ENCODE peak calls at places on chromosomes 5 and 9, in seven cellular contexts. A, J, Z, D, G, H and U are unnamed samples.

GRCh38 chr5:150114102-150114641 is 27.8 kb upstream of the CSF1R start:
- DNase-seq in H (no peak), Z (no peak), A (no peak), D (no peak), J (no peak), G (no peak), U (no peak)

GRCh38 chr9:113958556-113958955 is 82.4 kb downstream of the ZNF618 start:
- DNase-seq in J (no peak), D (no peak), H (no peak), Z (no peak), G (no peak), A (no peak), U (no peak)

GRCh38 chr9:90895786-90896185 is 94.2 kb downstream of the SYK start:
- DNase-seq in G (no peak), H (no peak), D (no peak), Z (no peak), A (no peak), J (no peak), U (no peak)

GRCh38 chr5:102411-103043 is 10.6 kb downstream of the PLEKHG4B start:
- DNase-seq in A (no peak), Z (no peak), H (no peak), D (no peak), G (no peak), J (no peak), U (no peak)

GRCh38 chr9:26391036-26391435 is 501.6 kb downstream of the CAAP1 start:
- DNase-seq in D (no peak), G (no peak), H (no peak), J (no peak), A (no peak), Z (no peak), U (no peak)

GRCh38 chr9:87405677-87406544 is 91.8 kb upstream of the DAPK1 start:
- DNase-seq in D (no peak), H (no peak), A (no peak), J (no peak), G (peak), Z (no peak), U (no peak)

GRCh38 chr5:56596154-56596553 is 219.2 kb upstream of the MAP3K1 start:
- DNase-seq in J (no peak), G (no peak), H (no peak), A (no peak), D (no peak), Z (no peak), U (no peak)

GRCh38 chr5:114097570-114097969 is 264.3 kb upstream of the KCNN2 start:
- DNase-seq in Z (no peak), G (no peak), A (no peak), J (no peak), H (no peak), D (no peak), U (no peak)

GRCh38 chr9:116284518-116284917 is 130.9 kb downstream of the PAPPA start:
- DNase-seq in G (no peak), H (no peak), Z (no peak), A (no peak), J (no peak), D (no peak), U (no peak)

GRCh38 chr9:136539427-136540412 is 6.1 kb downstream of the NOTCH1 start:
- DNase-seq in H (no peak), J (no peak), D (peak), A (peak), Z (no peak), G (peak), U (peak)

GRCh38 chr5:149125386-149125891 is 15.9 kb upstream of the ABLIM3 start:
- DNase-seq in J (no peak), D (no peak), G (no peak), A (no peak), H (no peak), Z (peak), U (no peak)

GRCh38 chr9:113674436-113674835 is 201.7 kb upstream of the ZNF618 start:
- DNase-seq in A (no peak), D (no peak), G (no peak), J (no peak), Z (no peak), H (no peak), U (no peak)

GRCh38 chr9:130970052-130970451 is 31.0 kb upstream of the FIBCD1 start:
- DNase-seq in H (no peak), Z (no peak), J (no peak), A (no peak), D (no peak), G (no peak), U (no peak)

GRCh38 chr9:137422668-137423000 is 328 bp downstream of the EXD3 start:
- DNase-seq in Z (peak), G (peak), J (no peak), H (no peak), D (peak), A (no peak), U (no peak)

GRCh38 chr5:607541-608285 is 4.4 kb upstream of the CEP72 start:
- DNase-seq in Z (no peak), H (no peak), A (no peak), G (no peak), D (no peak), J (no peak), U (no peak)

GRCh38 chr9:83047839-83048775 is 14.8 kb downstream of the RASEF start:
- DNase-seq in A (no peak), Z (no peak), D (peak), J (no peak), G (no peak), H (no peak), U (no peak)

GRCh38 chr9:120252248-120252647 is 327.7 kb downstream of the CDK5RAP2 start:
- DNase-seq in G (no peak), D (no peak), Z (peak), H (no peak), A (no peak), J (no peak), U (no peak)

GRCh38 chr9:20640331-20641187 is 18.3 kb upstream of the MLLT3 start:
- DNase-seq in A (peak), Z (peak), J (no peak), D (peak), H (no peak), G (peak), U (no peak)

GRCh38 chr5:10761842-10762165 is 770 bp upstream of the DAP start:
- DNase-seq in H (no peak), J (no peak), Z (no peak), G (no peak), D (no peak), A (no peak), U (no peak)

GRCh38 chr9:114851301-114851700 is 45.5 kb upstream of the TNFSF15 start:
- DNase-seq in A (no peak), G (no peak), Z (no peak), J (no peak), H (no peak), D (no peak), U (no peak)

GRCh38 chr9:37251452-37251851 is 131.1 kb downstream of the ZCCHC7 start:
- DNase-seq in Z (no peak), J (no peak), H (no peak), D (no peak), G (no peak), A (no peak), U (no peak)

GRCh38 chr5:76710991-76711390 is 4.9 kb upstream of the F2R start:
- DNase-seq in G (no peak), A (no peak), Z (no peak), H (no peak), J (no peak), D (no peak), U (peak)

GRCh38 chr9:15192856-15193255 is 114.2 kb downstream of the TTC39B start:
- DNase-seq in Z (no peak), G (no peak), A (no peak), D (no peak), J (no peak), H (no peak), U (no peak)

GRCh38 chr5:139788294-139788875 is 7.2 kb upstream of the PSD2 start:
- DNase-seq in A (peak), D (peak), H (no peak), G (no peak), J (no peak), Z (no peak), U (no peak)

GRCh38 chr9:94210616-94211603 is 48.2 kb upstream of the ZNF169 start:
- DNase-seq in Z (no peak), J (no peak), A (no peak), H (no peak), G (no peak), D (no peak), U (no peak)

GRCh38 chr5:95715799-95716461 is 15.2 kb upstream of the RHOBTB3 start:
- DNase-seq in G (no peak), D (no peak), A (no peak), J (no peak), H (no peak), Z (no peak), U (peak)

GRCh38 chr9:107389617-107390071 is 99.9 kb downstream of the KLF4 start:
- DNase-seq in H (no peak), Z (no peak), G (peak), J (no peak), D (peak), A (peak), U (peak)

GRCh38 chr5:147985593-147985992 is 78.2 kb upstream of the SPINK5 start:
- DNase-seq in Z (no peak), H (no peak), G (no peak), D (no peak), A (no peak), J (no peak), U (no peak)

GRCh38 chr9:113569472-113570060 is 106.0 kb downstream of the RGS3 start:
- DNase-seq in J (no peak), H (no peak), G (no peak), D (no peak), Z (no peak), A (no peak), U (no peak)

GRCh38 chr9:134403682-134404301 is 77.5 kb downstream of the RXRA start:
- DNase-seq in G (peak), J (peak), D (peak), H (no peak), Z (no peak), A (peak), U (no peak)

GRCh38 chr5:150286820-150287219 is 2.8 kb downstream of the CAMK2A start:
- DNase-seq in G (no peak), H (no peak), Z (peak), A (no peak), J (no peak), D (no peak), U (no peak)

GRCh38 chr9:77735515-77735914 is 87.4 kb upstream of the GNA14 start:
- DNase-seq in D (no peak), A (peak), Z (no peak), G (no peak), J (no peak), H (no peak), U (no peak)

DNA sequence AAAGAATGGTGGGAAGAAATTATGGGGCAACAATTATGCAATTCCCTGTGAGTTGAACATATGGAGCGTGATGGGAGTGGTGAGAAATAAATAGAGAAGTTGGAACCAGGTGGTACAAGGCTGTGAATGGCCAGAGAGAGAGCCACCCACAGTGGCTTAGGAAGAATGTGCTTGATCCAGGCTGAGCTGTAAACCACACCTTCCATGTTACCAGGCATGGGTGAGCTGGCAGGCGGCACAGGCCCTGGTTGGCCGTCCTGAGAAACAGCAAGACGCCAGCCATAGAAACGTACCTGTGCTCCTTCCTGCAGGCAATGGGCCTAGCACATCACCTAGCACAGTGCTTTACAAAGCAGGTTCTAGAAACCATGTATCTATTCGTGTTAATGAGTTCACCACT is 74.3 kb downstream of the EPB41L4B start:
- DNase-seq in Z (no peak), H (no peak), G (no peak), A (no peak), D (no peak), J (no peak), U (no peak)
- H3K27ac ChIP-seq in Z (no peak), H (no peak), G (no peak), A (no peak), D (peak), J (no peak), U (no peak)

GRCh38 chr5:91500758-91501157 is 117.6 kb upstream of the ARRDC3 start:
- DNase-seq in H (no peak), J (no peak), A (no peak), D (no peak), Z (no peak), G (no peak), U (no peak)
- H3K27ac ChIP-seq in H (peak), J (no peak), A (no peak), D (no peak), Z (no peak), G (no peak), U (no peak)

GRCh38 chr9:677461-678097 is 163.9 kb upstream of the DMRT1 start:
- DNase-seq in H (no peak), G (no peak), A (no peak), D (no peak), J (no peak), Z (no peak), U (no peak)
- H3K27ac ChIP-seq in H (no peak), G (no peak), A (peak), D (peak), J (no peak), Z (no peak), U (peak)

DNA sequence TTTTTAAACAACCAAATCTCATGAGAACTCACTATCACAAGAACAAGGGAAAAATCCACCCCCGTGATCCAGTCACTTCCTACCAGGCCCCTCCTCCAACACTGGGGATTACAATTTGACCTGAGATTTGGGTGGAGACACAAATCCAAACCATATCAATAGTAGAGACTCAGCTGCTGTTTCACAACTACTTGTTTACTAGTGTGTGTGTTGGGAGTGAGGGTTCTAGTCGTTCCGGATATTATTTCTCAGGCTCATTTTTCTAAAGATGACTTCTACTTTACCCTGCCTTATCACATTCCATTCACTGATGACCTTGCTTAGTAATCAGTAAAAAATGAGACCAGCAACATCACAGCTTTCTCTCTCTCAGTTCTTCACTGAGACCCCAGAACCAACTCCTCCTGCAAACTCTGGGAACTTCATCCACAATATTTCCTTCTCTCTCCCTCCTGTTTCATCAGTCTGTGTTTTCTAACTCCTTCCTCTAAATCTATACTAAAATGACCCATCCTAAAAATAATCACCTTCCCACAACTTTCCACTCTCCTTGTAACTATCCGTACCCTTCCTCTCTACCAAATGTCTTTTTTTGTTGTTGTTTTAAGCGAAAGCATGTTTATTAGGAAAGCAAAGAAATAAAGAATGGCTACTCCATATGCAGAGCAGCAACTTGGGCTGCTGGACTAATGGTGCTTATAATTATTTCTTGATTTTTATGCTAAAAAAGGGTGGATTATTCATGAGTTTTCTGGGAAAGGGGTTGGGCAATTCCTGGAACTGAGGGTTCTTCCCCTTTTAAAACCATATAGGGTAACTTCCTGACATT is 121.5 kb upstream of the SPRY4 start:
- DNase-seq in D (no peak), H (no peak), Z (no peak), J (peak), G (no peak), A (no peak), U (no peak)
- H3K27ac ChIP-seq in D (peak), H (no peak), Z (no peak), J (peak), G (no peak), A (peak), U (peak)